ENCODE peak calls at places on chromosome 19, in six cellular contexts. Z is ascending aorta; B is adipocyte; C is CD8-positive, alpha-beta memory T cell; W is effector memory CD4-positive, alpha-beta T cell; R is BE2C. H is an unnamed sample. For H3K36me3, the result is how much of the 10 kb centered on the place peaks cover.

GRCh38 chr19:58511353-58512208 is at the start of gene SLC27A5:
- DNase-seq in Z (no peak), B (no peak), C (no peak), W (no peak), R (no peak), H (no peak)

GRCh38 chr19:10163557-10163956 is 31.2 kb downstream of the DNMT1 start:
- DNase-seq in Z (no peak), B (no peak), C (no peak), W (no peak), R (no peak), H (no peak)

GRCh38 chr19:31675187-31675913 is 326.1 kb upstream of the TSHZ3 start:
- DNase-seq in Z (no peak), B (no peak), C (no peak), W (no peak), R (no peak), H (peak)

GRCh38 chr19:41407271-41407670 is 9.7 kb downstream of the BCKDHA start:
- DNase-seq in Z (no peak), B (no peak), C (no peak), W (no peak), R (no peak), H (no peak)

GRCh38 chr19:49136771-49137171 is 17.4 kb downstream of the PPFIA3 start:
- DNase-seq in Z (no peak), B (no peak), C (no peak), W (no peak), R (no peak), H (no peak)

GRCh38 chr19:55101261-55101660 is 16.2 kb downstream of the PPP1R12C start:
- DNase-seq in Z (no peak), B (no peak), C (no peak), W (no peak), R (no peak), H (no peak)

GRCh38 chr19:9940778-9941177 is 4.5 kb upstream of the OLFM2 start:
- DNase-seq in Z (no peak), B (no peak), C (no peak), W (no peak), R (no peak), H (peak)

GRCh38 chr19:8441725-8442544 is 2.8 kb upstream of the HNRNPM start:
- DNase-seq in Z (no peak), B (no peak), C (no peak), W (no peak), R (no peak), H (no peak)

GRCh38 chr19:50358483-50359431 is 6.7 kb downstream of the NAPSA start:
- DNase-seq in Z (no peak), B (peak), C (peak), W (peak), R (peak), H (no peak)

GRCh38 chr19:49492573-49493411 is 3.4 kb upstream of the RPS11 start:
- DNase-seq in Z (no peak), B (no peak), C (no peak), W (no peak), R (peak), H (no peak)

GRCh38 chr19:23482829-23483228 is 87.6 kb upstream of the ZNF91 start:
- DNase-seq in Z (no peak), B (no peak), C (no peak), W (no peak), R (no peak), H (no peak)

GRCh38 chr19:19719798-19720197 is 13.1 kb downstream of the ZNF14 start:
- DNase-seq in Z (no peak), B (no peak), C (no peak), W (no peak), R (no peak), H (no peak)

DNA sequence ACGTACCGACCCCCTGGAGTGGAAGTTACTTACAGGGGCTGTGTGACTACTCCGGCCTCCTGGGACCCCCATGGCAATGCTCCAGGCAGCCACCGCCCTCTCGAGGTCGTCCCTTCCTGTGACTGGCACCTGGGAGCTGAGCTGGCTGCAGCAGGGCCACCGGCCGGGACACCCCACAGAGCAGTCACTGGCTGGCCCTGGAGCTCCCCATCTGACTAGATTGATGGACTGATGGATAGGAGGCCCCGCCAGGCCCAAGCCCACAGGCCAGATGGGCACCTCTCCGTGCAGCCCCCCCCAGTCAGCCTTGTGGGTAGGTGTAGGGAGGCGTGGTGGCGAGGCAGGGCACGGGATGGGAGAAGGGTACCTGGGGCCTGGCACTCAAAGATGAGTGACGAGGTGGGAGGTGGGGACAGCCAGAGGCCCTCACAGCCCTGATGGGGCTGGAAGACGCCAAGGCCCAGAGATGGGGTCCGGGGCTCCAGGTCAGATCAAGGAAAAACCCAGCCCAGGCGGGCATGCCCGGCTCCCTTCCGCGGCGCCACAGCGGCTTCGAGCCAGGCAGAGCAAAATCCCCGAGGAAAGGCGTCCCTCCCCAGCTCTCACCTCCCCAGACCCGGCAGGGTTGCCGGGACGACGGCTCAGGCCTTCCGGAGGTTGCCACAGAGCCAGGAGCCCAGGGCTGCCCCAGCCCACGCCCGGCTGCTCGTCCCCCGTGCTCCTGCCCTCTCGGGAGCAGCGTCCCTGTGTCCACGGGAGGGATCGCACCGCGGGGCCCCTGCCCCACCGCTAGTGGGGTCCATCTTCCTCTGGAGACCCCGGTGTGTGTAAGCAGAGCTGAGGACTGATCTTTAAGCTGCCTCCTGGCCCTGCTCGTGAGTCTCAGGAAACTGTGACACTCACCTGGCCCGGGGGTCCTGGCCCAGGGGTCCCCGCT is 8.4 kb downstream of the SLC39A3 start:
- DNase-seq in Z (no peak), B (no peak), C (no peak), W (no peak), R (peak), H (no peak)
- H3K36me3 ChIP-seq in Z (under half), B (under half), C (under half), W (under half), R (under half), H (under half)

GRCh38 chr19:989381-990081 is 5.4 kb downstream of the WDR18 start:
- DNase-seq in Z (no peak), B (no peak), C (peak), W (no peak), R (peak), H (no peak)
- H3K36me3 ChIP-seq in Z (under half), B (under half), C (under half), W (under half), R (half or more), H (under half)

GRCh38 chr19:4018140-4018613 is 10.6 kb downstream of the PIAS4 start:
- DNase-seq in Z (no peak), B (no peak), C (no peak), W (no peak), R (no peak), H (no peak)

GRCh38 chr19:4018775-4019504 is 11.4 kb downstream of the PIAS4 start:
- DNase-seq in Z (no peak), B (no peak), C (no peak), W (no peak), R (no peak), H (no peak)

GRCh38 chr19:4015705-4016402 is 8.3 kb downstream of the PIAS4 start:
- DNase-seq in Z (no peak), B (no peak), C (no peak), W (no peak), R (peak), H (no peak)

GRCh38 chr19:4016486-4016885 is 8.9 kb downstream of the PIAS4 start:
- DNase-seq in Z (no peak), B (no peak), C (no peak), W (no peak), R (no peak), H (no peak)

GRCh38 chr19:4016903-4017638 is 9.5 kb downstream of the PIAS4 start:
- DNase-seq in Z (no peak), B (no peak), C (no peak), W (no peak), R (no peak), H (no peak)
- H3K36me3 ChIP-seq in Z (under half), B (under half), C (under half), W (under half), R (under half), H (under half)

DNA sequence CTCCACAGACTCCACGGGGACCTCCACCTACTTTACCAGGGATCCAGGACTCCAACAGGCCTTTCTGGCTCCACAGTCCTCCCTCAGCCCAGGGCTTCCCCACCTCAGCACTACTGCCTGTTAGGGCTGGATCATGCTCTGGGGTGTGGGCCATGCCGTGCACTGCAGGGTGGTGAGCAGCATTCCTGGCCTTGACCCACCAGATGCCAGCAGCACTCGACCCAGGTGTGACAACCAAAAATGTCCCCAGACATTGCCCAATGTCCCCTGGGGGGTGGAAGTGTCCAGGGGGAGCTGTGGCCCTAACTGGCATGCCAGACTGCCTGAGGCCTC is 42.0 kb downstream of the EPS15L1 start:
- DNase-seq in Z (no peak), B (no peak), C (no peak), W (no peak), R (no peak), H (no peak)
- H3K36me3 ChIP-seq in Z (half or more), B (half or more), C (under half), W (under half), R (half or more), H (half or more)

DNA sequence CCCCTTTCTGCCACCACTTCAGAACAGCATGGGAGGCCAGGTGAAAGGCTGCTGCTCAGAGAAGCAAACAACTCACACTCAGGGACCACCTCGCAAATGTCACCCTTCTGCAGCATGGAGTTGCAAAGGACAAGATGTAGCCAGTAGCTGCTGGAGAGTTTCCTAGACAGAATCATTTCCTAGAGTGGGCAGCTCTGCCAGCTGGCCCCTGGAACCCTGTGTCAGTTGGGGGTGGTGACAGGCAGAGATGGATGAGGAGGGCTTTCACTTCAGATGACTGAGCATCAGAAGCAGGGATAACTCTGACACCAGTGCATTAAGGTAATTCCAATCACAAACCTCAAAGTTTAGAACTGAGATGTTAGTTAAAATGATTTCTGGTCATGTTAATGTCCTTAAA is 34.4 kb upstream of the EPHX3 start:
- DNase-seq in Z (no peak), B (no peak), C (no peak), W (no peak), R (no peak), H (peak)
- H3K36me3 ChIP-seq in Z (half or more), B (half or more), C (half or more), W (half or more), R (half or more), H (half or more)

GRCh38 chr19:29629836-29630534 is 23.9 kb downstream of the POP4 start:
- DNase-seq in Z (no peak), B (no peak), C (no peak), W (no peak), R (no peak), H (no peak)
- H3K36me3 ChIP-seq in Z (under half), B (under half), C (under half), W (under half), R (under half), H (under half)

GRCh38 chr19:44176590-44176989 is 11.7 kb downstream of the ZNF226 start:
- DNase-seq in Z (no peak), B (no peak), C (no peak), W (no peak), R (no peak), H (no peak)
- H3K36me3 ChIP-seq in Z (half or more), B (half or more), C (half or more), W (half or more), R (half or more), H (half or more)

DNA sequence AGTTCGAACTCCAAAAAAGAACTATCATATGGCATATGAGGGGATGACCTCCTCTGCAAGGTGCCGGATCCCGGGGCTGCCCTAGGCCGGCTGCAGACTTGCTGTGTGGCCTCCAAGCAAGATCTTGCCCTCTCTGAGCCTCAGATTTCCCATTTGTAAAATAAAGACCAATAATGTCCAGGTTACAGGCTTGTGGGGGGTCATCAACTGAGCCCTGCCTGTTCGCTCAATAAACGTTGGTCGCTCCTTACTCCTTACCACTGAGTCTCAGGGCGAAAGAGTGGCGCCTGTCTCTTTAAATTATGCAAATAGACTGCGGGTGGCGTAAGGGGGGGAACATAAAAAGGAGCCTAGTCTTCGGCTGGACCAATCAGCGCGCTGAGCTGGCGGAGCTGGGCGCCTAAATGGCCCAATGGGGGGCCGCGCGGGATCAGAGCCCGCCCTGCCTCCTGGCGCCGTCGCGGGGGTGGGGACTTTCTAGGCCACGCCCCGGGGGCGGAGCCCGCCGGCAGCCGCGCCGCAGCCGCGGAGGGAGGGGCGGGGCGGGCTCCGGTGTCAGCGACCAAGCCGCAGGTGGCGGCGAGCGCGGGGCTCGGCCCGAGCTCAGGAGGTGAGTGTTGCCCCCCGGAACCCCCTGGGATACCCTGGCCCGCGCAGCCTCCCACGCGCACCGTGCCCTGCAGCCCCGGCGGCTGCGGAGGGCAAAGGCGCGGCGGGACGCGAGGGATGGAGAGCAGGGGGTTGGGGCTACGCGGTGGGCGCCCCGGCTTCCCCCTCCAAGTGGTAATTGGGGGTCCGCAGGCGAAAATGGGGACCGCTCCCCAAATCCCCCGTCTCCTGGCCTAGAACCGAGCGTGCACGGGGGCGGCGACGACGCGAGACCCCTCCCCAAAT is 3.8 kb upstream of the FCHO1 start:
- DNase-seq in Z (peak), B (peak), C (peak), W (peak), R (peak), H (peak)
- H3K36me3 ChIP-seq in Z (under half), B (under half), C (under half), W (under half), R (under half), H (under half)

GRCh38 chr19:47495478-47496372 is 11.7 kb upstream of the KPTN start:
- DNase-seq in Z (no peak), B (no peak), C (no peak), W (no peak), R (no peak), H (no peak)
- H3K36me3 ChIP-seq in Z (half or more), B (half or more), C (under half), W (half or more), R (under half), H (half or more)